ENCODE peak calls at places on chromosomes 6 and 20, in ten cellular contexts. O is kidney epithelial cell, Z is glutamatergic neuron, L is thoracic aorta, P is foreskin fibroblast, D is Caco-2, X is fibroblast of pulmonary artery, T is GM20000, K is GM12865, R is adrenal gland. F is an unnamed sample.

GRCh38 chr6:44606506-44606905 is 219.0 kb downstream of the CDC5L start:
- DNase-seq in O (no peak), Z (no peak), L (no peak), P (no peak), D (no peak), X (peak), T (no peak), K (no peak), R (no peak), F (no peak)

GRCh38 chr6:123747515-123747914 is 56.1 kb upstream of the NKAIN2 start:
- DNase-seq in O (no peak), Z (no peak), L (no peak), P (no peak), D (no peak), X (no peak), T (no peak), K (no peak), R (no peak), F (no peak)

GRCh38 chr6:135938588-135939215 is 87.2 kb downstream of the PDE7B start:
- DNase-seq in O (no peak), Z (no peak), L (no peak), P (peak), D (no peak), X (peak), T (peak), K (peak), R (peak), F (peak)

GRCh38 chr6:5096482-5096881 is 11.3 kb downstream of the PPP1R3G start:
- DNase-seq in O (no peak), Z (no peak), L (no peak), P (no peak), D (no peak), X (no peak), T (no peak), K (peak), R (peak), F (no peak)

GRCh38 chr20:61980647-61981583 is 84.8 kb downstream of the TAF4 start:
- DNase-seq in O (no peak), Z (no peak), L (no peak), P (peak), D (no peak), X (peak), T (no peak), K (peak), R (peak), F (peak)

GRCh38 chr6:43924222-43924702 is 154.3 kb downstream of the VEGFA start:
- DNase-seq in O (no peak), Z (no peak), L (no peak), P (no peak), D (no peak), X (no peak), T (no peak), K (peak), R (no peak), F (peak)

GRCh38 chr20:57047281-57048026 is 219.0 kb downstream of the BMP7 start:
- DNase-seq in O (no peak), Z (peak), L (no peak), P (no peak), D (peak), X (no peak), T (no peak), K (no peak), R (no peak), F (no peak)

GRCh38 chr6:12238191-12238590 is 52.0 kb upstream of the EDN1 start:
- DNase-seq in O (no peak), Z (no peak), L (no peak), P (no peak), D (no peak), X (no peak), T (no peak), K (peak), R (no peak), F (no peak)

GRCh38 chr6:70676821-70677220 is 9.1 kb downstream of the SMAP1 start:
- DNase-seq in O (no peak), Z (no peak), L (no peak), P (no peak), D (no peak), X (no peak), T (no peak), K (no peak), R (no peak), F (no peak)

GRCh38 chr6:106608080-106608668 is 21.1 kb downstream of the RTN4IP1 start:
- DNase-seq in O (peak), Z (no peak), L (no peak), P (no peak), D (no peak), X (peak), T (peak), K (peak), R (no peak), F (peak)

GRCh38 chr6:39387785-39388184 is 65.3 kb upstream of the KCNK16 start:
- DNase-seq in O (no peak), Z (no peak), L (no peak), P (no peak), D (no peak), X (no peak), T (no peak), K (no peak), R (no peak), F (no peak)

GRCh38 chr6:169868458-169868857 is 117.0 kb downstream of the ERMARD start:
- DNase-seq in O (no peak), Z (no peak), L (no peak), P (no peak), D (peak), X (no peak), T (peak), K (peak), R (no peak), F (no peak)

GRCh38 chr6:5762561-5762968 is 244.2 kb downstream of the NRN1 start:
- DNase-seq in O (no peak), Z (peak), L (no peak), P (no peak), D (no peak), X (no peak), T (no peak), K (no peak), R (no peak), F (no peak)

GRCh38 chr6:152566040-152566875 is 70.9 kb downstream of the SYNE1 start:
- DNase-seq in O (no peak), Z (no peak), L (no peak), P (no peak), D (no peak), X (peak), T (no peak), K (peak), R (no peak), F (no peak)

GRCh38 chr6:42424906-42425474 is 26.7 kb downstream of the TRERF1 start:
- DNase-seq in O (no peak), Z (no peak), L (no peak), P (no peak), D (no peak), X (no peak), T (no peak), K (no peak), R (peak), F (no peak)

GRCh38 chr20:6055981-6056569 is 2.2 kb upstream of the LRRN4 start:
- DNase-seq in O (no peak), Z (no peak), L (no peak), P (no peak), D (no peak), X (no peak), T (no peak), K (no peak), R (no peak), F (no peak)

GRCh38 chr20:6051505-6051904 is 2.4 kb downstream of the LRRN4 start:
- DNase-seq in O (peak), Z (no peak), L (no peak), P (peak), D (no peak), X (peak), T (no peak), K (no peak), R (no peak), F (peak)

GRCh38 chr20:6053064-6053775 is 640 bp downstream of the LRRN4 start:
- DNase-seq in O (no peak), Z (no peak), L (no peak), P (no peak), D (no peak), X (no peak), T (no peak), K (no peak), R (no peak), F (no peak)

GRCh38 chr20:6055161-6055783 is 1.4 kb upstream of the LRRN4 start:
- DNase-seq in O (peak), Z (no peak), L (no peak), P (no peak), D (peak), X (no peak), T (no peak), K (peak), R (no peak), F (no peak)

GRCh38 chr20:6053776-6054688 is at the start of gene LRRN4:
- DNase-seq in O (peak), Z (no peak), L (no peak), P (no peak), D (peak), X (peak), T (no peak), K (no peak), R (no peak), F (no peak)
- TF ChIP-seq CTCF in O (no peak), Z (no peak), L (no peak), P (no peak), D (no peak), X (no peak), T (no peak), K (no peak), R (no peak), F (no peak)

DNA sequence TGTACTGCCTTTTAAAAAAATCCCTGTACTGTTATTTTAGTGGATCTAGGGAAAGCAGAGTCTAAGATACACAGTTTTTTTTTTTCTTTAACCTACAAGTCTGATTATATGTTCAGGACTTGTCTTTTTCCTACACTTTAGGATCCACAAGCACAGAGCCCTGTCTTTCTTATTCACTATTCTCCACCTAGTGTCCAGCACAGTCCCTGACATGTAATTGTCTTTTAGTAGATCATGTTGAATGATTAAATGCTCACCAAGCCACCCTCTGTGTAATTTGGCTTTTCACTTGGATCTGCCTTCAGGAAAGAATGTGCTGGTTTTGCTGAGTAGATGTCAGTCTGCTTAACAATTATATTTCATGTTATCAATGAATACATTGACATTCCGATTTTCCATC is 35.8 kb upstream of the YWHAB start:
- DNase-seq in O (no peak), Z (no peak), L (no peak), P (no peak), D (no peak), X (no peak), T (no peak), K (no peak), R (no peak), F (no peak)
- TF ChIP-seq CTCF in O (no peak), Z (peak), L (no peak), P (no peak), D (peak), X (no peak), T (no peak), K (no peak), R (no peak), F (no peak)

GRCh38 chr20:55053389-55053788 is 578.0 kb downstream of the DOK5 start:
- DNase-seq in O (no peak), Z (no peak), L (no peak), P (no peak), D (no peak), X (no peak), T (no peak), K (no peak), R (no peak), F (no peak)

GRCh38 chr20:55058938-55059337 is 583.5 kb downstream of the DOK5 start:
- DNase-seq in O (no peak), Z (no peak), L (no peak), P (no peak), D (no peak), X (no peak), T (no peak), K (no peak), R (no peak), F (no peak)

GRCh38 chr20:55052464-55052863 is 577.1 kb downstream of the DOK5 start:
- DNase-seq in O (no peak), Z (no peak), L (no peak), P (no peak), D (no peak), X (no peak), T (no peak), K (no peak), R (no peak), F (no peak)

GRCh38 chr20:55054443-55054842 is 579.0 kb downstream of the DOK5 start:
- DNase-seq in O (no peak), Z (no peak), L (no peak), P (no peak), D (no peak), X (no peak), T (no peak), K (no peak), R (no peak), F (no peak)

DNA sequence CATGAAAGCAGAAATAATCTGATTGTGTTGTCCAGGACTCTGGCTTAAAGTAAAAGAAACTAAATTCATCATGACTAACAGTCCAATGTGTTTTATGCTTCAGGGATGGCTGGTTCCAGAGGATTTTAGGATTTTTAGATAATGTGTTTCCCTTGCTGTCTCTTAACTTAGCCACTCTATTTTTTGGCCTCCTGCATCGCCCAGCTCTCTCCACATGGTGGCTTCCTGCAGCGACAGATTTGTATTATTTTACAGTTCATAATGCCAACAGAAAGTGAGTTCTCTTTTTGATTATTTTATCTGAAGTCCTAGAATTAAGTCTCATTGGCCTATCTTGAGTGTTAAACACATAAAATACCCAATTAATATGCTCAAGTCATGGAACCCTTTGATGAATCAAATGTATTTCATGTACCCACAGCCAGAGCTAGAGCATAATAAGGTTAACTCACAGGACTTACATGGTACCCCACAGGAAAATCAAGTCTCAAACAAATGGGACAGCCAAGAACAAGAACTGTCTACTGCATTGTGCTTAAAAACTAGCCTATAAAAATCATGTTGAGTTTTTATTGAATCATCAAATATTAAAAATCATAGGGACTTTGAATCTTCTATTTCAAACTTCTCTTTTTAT is 582.5 kb downstream of the DOK5 start:
- DNase-seq in O (no peak), Z (peak), L (no peak), P (no peak), D (no peak), X (no peak), T (no peak), K (no peak), R (no peak), F (no peak)
- TF ChIP-seq CTCF in O (peak), Z (peak), L (no peak), P (no peak), D (peak), X (no peak), T (no peak), K (no peak), R (no peak), F (peak)

DNA sequence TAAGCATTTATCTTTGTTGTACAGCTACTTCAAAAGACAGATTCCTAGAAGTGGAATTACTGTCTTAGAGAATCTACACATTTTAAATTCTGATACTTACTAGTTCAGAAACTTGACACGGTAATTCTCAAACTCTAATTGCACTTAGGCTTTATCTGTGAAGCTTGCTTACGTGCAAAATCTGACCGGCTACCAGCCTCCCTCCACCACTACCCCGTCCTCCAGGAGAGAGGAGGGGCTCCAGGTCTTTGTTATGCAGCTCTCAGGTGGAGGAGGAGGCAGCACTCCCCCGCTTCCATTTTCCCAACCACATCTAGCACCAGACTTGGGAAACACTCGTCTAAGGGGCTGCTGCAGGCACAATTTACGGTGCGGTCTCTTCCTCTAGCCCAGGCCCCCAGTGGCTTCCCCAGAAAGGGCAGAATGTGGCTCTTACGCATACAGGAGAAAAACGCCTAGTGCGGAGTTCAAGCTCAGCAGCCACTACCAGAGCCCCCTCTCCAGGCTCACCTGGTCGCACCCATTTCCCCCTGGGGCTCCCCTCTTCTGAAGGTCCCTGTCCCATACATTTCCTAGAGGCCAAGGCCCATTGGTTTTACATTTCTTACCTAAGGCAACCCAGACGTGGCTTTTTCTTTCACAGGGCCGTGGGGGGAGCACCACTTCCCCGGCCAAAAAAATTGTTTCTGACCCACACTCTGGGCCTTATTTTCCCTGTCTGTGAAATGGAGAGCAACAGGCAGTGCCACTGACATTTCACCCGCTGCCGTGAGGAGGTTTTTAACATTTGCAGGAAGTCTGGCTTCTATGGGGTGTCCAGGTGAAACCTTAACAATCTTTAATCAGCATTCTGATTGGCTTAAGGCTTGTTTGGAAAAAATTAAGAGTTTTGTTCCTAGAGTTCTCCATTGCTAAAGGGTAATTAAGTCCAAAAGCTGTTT is 1.6 kb upstream of the TGIF2 start:
- DNase-seq in O (no peak), Z (no peak), L (no peak), P (no peak), D (no peak), X (no peak), T (no peak), K (no peak), R (no peak), F (no peak)
- TF ChIP-seq CTCF in O (no peak), Z (no peak), L (no peak), P (no peak), D (no peak), X (no peak), T (no peak), K (no peak), R (no peak), F (no peak)

GRCh38 chr6:50128420-50129005 is 78.8 kb upstream of the DEFB112 start:
- DNase-seq in O (no peak), Z (no peak), L (no peak), P (no peak), D (no peak), X (peak), T (peak), K (peak), R (no peak), F (peak)
- TF ChIP-seq CTCF in O (peak), Z (peak), L (no peak), P (peak), D (peak), X (peak), T (peak), K (peak), R (peak), F (peak)